ENCODE peak calls at places on chromosomes 1 and 21, in nine cellular contexts. One of them, this sample, is unnamed.
A peak's percentile ranks its signal among the peaks of the same experiment; 100 is the strongest.

GRCh38 chr21:27026501-27026900 is 59.6 kb upstream of the ADAMTS5 start:
- DNase-seq in neural progenitor cell: no peak
- DNase-seq in AG09309: no peak
- DNase-seq in uterus: no peak
- DNase-seq in brain microvascular endothelial cell: no peak
- DNase-seq in IMR-90: peak; percentile 10
- DNase-seq in endothelial cell of umbilical vein: no peak
- DNase-seq in H1: no peak
- DNase-seq in SK-N-SH: no peak
- DNase-seq in this sample: no peak

GRCh38 chr1:205191617-205192016 is 19.9 kb downstream of the DSTYK start:
- DNase-seq in neural progenitor cell: peak; percentile 47
- DNase-seq in AG09309: no peak
- DNase-seq in uterus: no peak
- DNase-seq in brain microvascular endothelial cell: no peak
- DNase-seq in IMR-90: no peak
- DNase-seq in endothelial cell of umbilical vein: no peak
- DNase-seq in H1: no peak
- DNase-seq in SK-N-SH: peak; percentile 43
- DNase-seq in this sample: no peak

GRCh38 chr1:64948905-64949833 is 17.2 kb downstream of the JAK1 start:
- DNase-seq in neural progenitor cell: no peak
- DNase-seq in AG09309: no peak
- DNase-seq in uterus: no peak
- DNase-seq in brain microvascular endothelial cell: no peak
- DNase-seq in IMR-90: no peak
- DNase-seq in endothelial cell of umbilical vein: peak; percentile 66
- DNase-seq in H1: no peak
- DNase-seq in SK-N-SH: no peak
- DNase-seq in this sample: peak; percentile 18

GRCh38 chr1:115332813-115333608 is 5.0 kb downstream of the NGF start:
- DNase-seq in neural progenitor cell: no peak
- DNase-seq in AG09309: peak; percentile 91
- DNase-seq in uterus: peak; percentile 76
- DNase-seq in brain microvascular endothelial cell: no peak
- DNase-seq in IMR-90: peak; percentile 81
- DNase-seq in endothelial cell of umbilical vein: no peak
- DNase-seq in H1: no peak
- DNase-seq in SK-N-SH: no peak
- DNase-seq in this sample: peak; percentile 93

GRCh38 chr21:42225571-42226155 is 6.7 kb downstream of the ABCG1 start:
- DNase-seq in neural progenitor cell: no peak
- DNase-seq in AG09309: no peak
- DNase-seq in uterus: no peak
- DNase-seq in brain microvascular endothelial cell: no peak
- DNase-seq in IMR-90: no peak
- DNase-seq in endothelial cell of umbilical vein: no peak
- DNase-seq in H1: no peak
- DNase-seq in SK-N-SH: no peak
- DNase-seq in this sample: no peak

GRCh38 chr1:230224101-230224927 is 157.3 kb downstream of the GALNT2 start:
- DNase-seq in neural progenitor cell: no peak
- DNase-seq in AG09309: no peak
- DNase-seq in uterus: no peak
- DNase-seq in brain microvascular endothelial cell: no peak
- DNase-seq in IMR-90: no peak
- DNase-seq in endothelial cell of umbilical vein: no peak
- DNase-seq in H1: no peak
- DNase-seq in SK-N-SH: no peak
- DNase-seq in this sample: no peak

GRCh38 chr1:202697038-202697437 is 13.2 kb downstream of the SYT2 start:
- DNase-seq in neural progenitor cell: no peak
- DNase-seq in AG09309: no peak
- DNase-seq in uterus: no peak
- DNase-seq in brain microvascular endothelial cell: no peak
- DNase-seq in IMR-90: no peak
- DNase-seq in endothelial cell of umbilical vein: no peak
- DNase-seq in H1: no peak
- DNase-seq in SK-N-SH: no peak
- DNase-seq in this sample: no peak

GRCh38 chr1:36094621-36095061 is 5.9 kb downstream of the ADPRS start:
- DNase-seq in neural progenitor cell: no peak
- DNase-seq in AG09309: no peak
- DNase-seq in uterus: no peak
- DNase-seq in brain microvascular endothelial cell: no peak
- DNase-seq in IMR-90: no peak
- DNase-seq in endothelial cell of umbilical vein: no peak
- DNase-seq in H1: no peak
- DNase-seq in SK-N-SH: peak; percentile 63
- DNase-seq in this sample: peak; percentile 74

GRCh38 chr1:58201492-58202106 is 344.9 kb downstream of the OMA1 start:
- DNase-seq in neural progenitor cell: no peak
- DNase-seq in AG09309: no peak
- DNase-seq in uterus: no peak
- DNase-seq in brain microvascular endothelial cell: no peak
- DNase-seq in IMR-90: no peak
- DNase-seq in endothelial cell of umbilical vein: no peak
- DNase-seq in H1: no peak
- DNase-seq in SK-N-SH: no peak
- DNase-seq in this sample: no peak

GRCh38 chr1:159469921-159470595 is 30.5 kb downstream of the OR10J1 start:
- DNase-seq in neural progenitor cell: no peak
- DNase-seq in AG09309: no peak
- DNase-seq in uterus: no peak
- DNase-seq in brain microvascular endothelial cell: no peak
- DNase-seq in IMR-90: no peak
- DNase-seq in endothelial cell of umbilical vein: peak; percentile 79
- DNase-seq in H1: no peak
- DNase-seq in SK-N-SH: no peak
- DNase-seq in this sample: peak; percentile 49

GRCh38 chr1:116457944-116458343 is 84.9 kb downstream of the ATP1A1 start:
- DNase-seq in neural progenitor cell: peak; percentile 28
- DNase-seq in AG09309: no peak
- DNase-seq in uterus: no peak
- DNase-seq in brain microvascular endothelial cell: no peak
- DNase-seq in IMR-90: no peak
- DNase-seq in endothelial cell of umbilical vein: no peak
- DNase-seq in H1: no peak
- DNase-seq in SK-N-SH: no peak
- DNase-seq in this sample: no peak

GRCh38 chr1:3899776-3900149 is 309 bp downstream of the C1orf174 start:
- DNase-seq in neural progenitor cell: peak; percentile 66
- DNase-seq in AG09309: no peak
- DNase-seq in uterus: no peak
- DNase-seq in brain microvascular endothelial cell: no peak
- DNase-seq in IMR-90: no peak
- DNase-seq in endothelial cell of umbilical vein: no peak
- DNase-seq in H1: no peak
- DNase-seq in SK-N-SH: peak; percentile 73
- DNase-seq in this sample: no peak

GRCh38 chr1:106620521-106620954 is 435.9 kb upstream of the PRMT6 start:
- DNase-seq in neural progenitor cell: no peak
- DNase-seq in AG09309: peak; percentile 71
- DNase-seq in uterus: no peak
- DNase-seq in brain microvascular endothelial cell: peak; percentile 2
- DNase-seq in IMR-90: no peak
- DNase-seq in endothelial cell of umbilical vein: no peak
- DNase-seq in H1: no peak
- DNase-seq in SK-N-SH: no peak
- DNase-seq in this sample: peak; percentile 75

GRCh38 chr21:21101911-21102310 is 103.7 kb downstream of the NCAM2 start:
- DNase-seq in neural progenitor cell: peak; percentile 57
- DNase-seq in AG09309: no peak
- DNase-seq in uterus: no peak
- DNase-seq in brain microvascular endothelial cell: peak; percentile 2
- DNase-seq in IMR-90: peak; percentile 85
- DNase-seq in endothelial cell of umbilical vein: no peak
- DNase-seq in H1: no peak
- DNase-seq in SK-N-SH: peak; percentile 15
- DNase-seq in this sample: peak; percentile 49

GRCh38 chr1:55154616-55155015 is 60.5 kb downstream of the USP24 start:
- DNase-seq in neural progenitor cell: no peak
- DNase-seq in AG09309: no peak
- DNase-seq in uterus: no peak
- DNase-seq in brain microvascular endothelial cell: no peak
- DNase-seq in IMR-90: no peak
- DNase-seq in endothelial cell of umbilical vein: no peak
- DNase-seq in H1: no peak
- DNase-seq in SK-N-SH: no peak
- DNase-seq in this sample: no peak

GRCh38 chr1:224340711-224341384 is 10.9 kb upstream of the NVL start:
- DNase-seq in neural progenitor cell: peak; percentile 45
- DNase-seq in AG09309: no peak
- DNase-seq in uterus: no peak
- DNase-seq in brain microvascular endothelial cell: no peak
- DNase-seq in IMR-90: no peak
- DNase-seq in endothelial cell of umbilical vein: peak; percentile 13
- DNase-seq in H1: peak; percentile 79
- DNase-seq in SK-N-SH: peak; percentile 67
- DNase-seq in this sample: no peak

DNA sequence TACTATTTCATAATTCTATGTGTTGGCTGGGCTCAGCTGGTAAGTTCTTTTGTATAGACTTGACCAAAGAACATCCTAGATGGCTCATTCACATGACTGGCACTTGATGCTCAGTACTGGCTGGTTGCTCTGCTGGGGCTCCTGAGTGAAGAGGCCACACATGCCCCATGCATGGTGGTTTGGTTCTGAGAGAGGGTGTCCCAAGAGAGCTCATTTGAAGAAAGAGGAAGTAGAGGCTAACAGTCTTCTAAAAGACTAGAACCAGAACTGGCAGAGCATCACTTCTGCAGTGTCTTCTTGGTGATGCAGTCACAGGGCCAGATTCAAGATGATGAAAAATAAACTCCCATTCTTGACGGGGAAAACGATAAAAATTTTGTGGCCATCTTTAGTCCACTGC is 5.2 kb upstream of the BACH1 start:
- DNase-seq in neural progenitor cell: no peak
- DNase-seq in AG09309: no peak
- DNase-seq in uterus: no peak
- DNase-seq in brain microvascular endothelial cell: no peak
- DNase-seq in IMR-90: no peak
- DNase-seq in endothelial cell of umbilical vein: no peak
- DNase-seq in H1: no peak
- DNase-seq in SK-N-SH: no peak
- DNase-seq in this sample: no peak
- H3K4me3 ChIP-seq in neural progenitor cell: no peak overlapping the region
- H3K4me3 ChIP-seq in AG09309: no peak overlapping the region
- H3K4me3 ChIP-seq in uterus: no peak overlapping the region
- H3K4me3 ChIP-seq in brain microvascular endothelial cell: no peak overlapping the region
- H3K4me3 ChIP-seq in IMR-90: no peak overlapping the region
- H3K4me3 ChIP-seq in endothelial cell of umbilical vein: no peak overlapping the region
- H3K4me3 ChIP-seq in H1: no peak overlapping the region
- H3K4me3 ChIP-seq in SK-N-SH: no peak overlapping the region
- H3K4me3 ChIP-seq in this sample: no peak overlapping the region

DNA sequence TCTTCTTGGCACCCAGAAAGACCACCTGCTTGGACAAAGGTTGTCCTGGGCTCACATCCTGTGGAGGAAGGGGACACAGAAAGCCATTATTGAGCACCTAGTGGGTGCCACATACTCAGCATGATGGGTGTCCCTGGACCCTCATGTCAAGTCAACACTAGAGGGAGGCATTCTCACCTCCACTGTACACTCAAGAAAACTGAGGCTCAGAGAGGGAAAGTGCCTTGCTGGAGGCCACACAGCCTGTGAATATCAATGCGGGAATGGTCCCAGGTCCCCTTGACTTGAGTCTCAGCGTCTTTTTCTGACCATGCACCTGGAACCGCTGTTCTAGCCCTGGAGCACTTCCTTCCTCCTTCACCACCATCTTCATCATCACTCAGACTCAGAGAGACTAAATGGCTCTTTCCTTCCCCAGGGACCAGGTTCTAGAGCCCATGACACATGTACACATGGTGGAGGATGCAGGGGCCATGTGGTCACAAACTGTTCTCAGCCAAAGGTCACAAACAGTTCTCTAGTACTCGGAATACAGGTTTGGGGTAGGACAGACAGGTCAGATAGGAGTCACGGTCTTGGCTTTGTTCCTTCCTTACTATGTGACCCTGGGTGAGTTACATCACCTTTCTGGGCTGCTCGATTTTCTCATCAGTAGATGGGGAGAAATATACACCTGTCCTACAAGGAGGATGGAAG is 89.2 kb upstream of the WNT4 start:
- DNase-seq in neural progenitor cell: no peak
- DNase-seq in AG09309: no peak
- DNase-seq in uterus: no peak
- DNase-seq in brain microvascular endothelial cell: no peak
- DNase-seq in IMR-90: no peak
- DNase-seq in endothelial cell of umbilical vein: no peak
- DNase-seq in H1: no peak
- DNase-seq in SK-N-SH: no peak
- DNase-seq in this sample: no peak
- TF ChIP-seq CTCF in neural progenitor cell: no peak
- TF ChIP-seq CTCF in AG09309: peak; percentile 8
- TF ChIP-seq CTCF in uterus: no peak
- TF ChIP-seq CTCF in brain microvascular endothelial cell: peak; percentile 25
- TF ChIP-seq CTCF in IMR-90: no peak
- TF ChIP-seq CTCF in endothelial cell of umbilical vein: no peak
- TF ChIP-seq CTCF in H1: no peak
- TF ChIP-seq CTCF in SK-N-SH: no peak
- TF ChIP-seq CTCF in this sample: no peak

DNA sequence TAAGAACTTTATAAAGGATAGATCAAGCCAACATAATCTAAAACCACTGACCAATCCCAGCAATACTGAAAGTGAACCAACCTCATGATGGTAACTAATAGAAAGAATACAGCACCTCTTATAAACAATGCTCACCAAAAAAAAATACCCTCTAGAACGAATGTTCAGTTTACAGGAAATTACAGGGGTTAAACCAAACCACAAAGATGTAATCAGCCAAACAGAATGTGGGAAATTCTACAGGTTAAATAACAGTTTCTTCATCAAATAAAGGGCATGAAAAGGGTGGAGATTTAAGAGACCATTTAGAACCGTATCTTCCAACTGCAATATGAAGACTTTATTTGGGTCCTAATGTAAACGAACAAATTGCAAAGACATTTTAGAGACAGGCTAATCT is 30.4 kb downstream of the ARID4B start:
- DNase-seq in neural progenitor cell: no peak
- DNase-seq in AG09309: no peak
- DNase-seq in uterus: no peak
- DNase-seq in brain microvascular endothelial cell: no peak
- DNase-seq in IMR-90: peak; percentile 36
- DNase-seq in endothelial cell of umbilical vein: no peak
- DNase-seq in H1: no peak
- DNase-seq in SK-N-SH: no peak
- DNase-seq in this sample: peak; percentile 24
- H3K4me3 ChIP-seq in neural progenitor cell: no peak overlapping the region
- H3K4me3 ChIP-seq in AG09309: no peak overlapping the region
- H3K4me3 ChIP-seq in uterus: no peak overlapping the region
- H3K4me3 ChIP-seq in brain microvascular endothelial cell: no peak overlapping the region
- H3K4me3 ChIP-seq in IMR-90: no peak overlapping the region
- H3K4me3 ChIP-seq in endothelial cell of umbilical vein: no peak overlapping the region
- H3K4me3 ChIP-seq in H1: no peak overlapping the region
- H3K4me3 ChIP-seq in SK-N-SH: no peak overlapping the region
- H3K4me3 ChIP-seq in this sample: no peak overlapping the region

GRCh38 chr21:34890258-34890723 is 158.8 kb downstream of the RUNX1 start:
- DNase-seq in neural progenitor cell: no peak
- DNase-seq in AG09309: no peak
- DNase-seq in uterus: no peak
- DNase-seq in brain microvascular endothelial cell: no peak
- DNase-seq in IMR-90: no peak
- DNase-seq in endothelial cell of umbilical vein: no peak
- DNase-seq in H1: peak; percentile 46
- DNase-seq in SK-N-SH: no peak
- DNase-seq in this sample: no peak
- TF ChIP-seq CTCF in neural progenitor cell: no peak
- TF ChIP-seq CTCF in AG09309: no peak
- TF ChIP-seq CTCF in uterus: no peak
- TF ChIP-seq CTCF in brain microvascular endothelial cell: no peak
- TF ChIP-seq CTCF in IMR-90: no peak
- TF ChIP-seq CTCF in endothelial cell of umbilical vein: no peak
- TF ChIP-seq CTCF in H1: no peak
- TF ChIP-seq CTCF in SK-N-SH: no peak
- TF ChIP-seq CTCF in this sample: no peak